ENCODE peak calls at places on chromosome 17, in five cellular contexts. N is A549; Y is mammary epithelial cell; G is hepatocyte; U is CD4-positive, CD25-positive, alpha-beta regulatory T cell. J is an unnamed sample.

GRCh38 chr17:17269926-17270773 is 10.9 kb downstream of the COPS3 start:
- DNase-seq in N (peak), Y (no peak), G (no peak), U (peak), J (no peak)

GRCh38 chr17:80008383-80008840 is 27.3 kb downstream of the TBC1D16 start:
- DNase-seq in N (peak), Y (peak), G (peak), U (peak), J (no peak)

GRCh38 chr17:9240659-9241370 is 219.5 kb downstream of the NTN1 start:
- DNase-seq in N (peak), Y (no peak), G (peak), U (no peak), J (no peak)

GRCh38 chr17:47896672-47897490 is 845 bp downstream of the SP2 start:
- DNase-seq in N (no peak), Y (no peak), G (no peak), U (no peak), J (no peak)

GRCh38 chr17:10111907-10112452 is 86.4 kb downstream of the GAS7 start:
- DNase-seq in N (no peak), Y (no peak), G (no peak), U (no peak), J (no peak)

GRCh38 chr17:73379814-73380213 is 68.0 kb upstream of the CDC42EP4 start:
- DNase-seq in N (no peak), Y (no peak), G (no peak), U (no peak), J (no peak)

GRCh38 chr17:60091109-60091508 is 12.4 kb upstream of the HEATR6 start:
- DNase-seq in N (no peak), Y (no peak), G (no peak), U (no peak), J (no peak)

GRCh38 chr17:57595942-57596695 is 149.0 kb downstream of the CCDC182 start:
- DNase-seq in N (no peak), Y (no peak), G (no peak), U (no peak), J (no peak)

GRCh38 chr17:1908699-1909309 is 79.0 kb downstream of the RPA1 start:
- DNase-seq in N (peak), Y (peak), G (peak), U (peak), J (no peak)

GRCh38 chr17:62869885-62870580 is 61.9 kb upstream of the MARCHF10 start:
- DNase-seq in N (peak), Y (peak), G (peak), U (no peak), J (no peak)

GRCh38 chr17:34981538-34982241 is 1.4 kb downstream of the LIG3 start:
- DNase-seq in N (no peak), Y (no peak), G (peak), U (peak), J (no peak)

GRCh38 chr17:59643159-59643857 is 23.6 kb downstream of the CLTC start:
- DNase-seq in N (no peak), Y (peak), G (no peak), U (no peak), J (peak)

GRCh38 chr17:53012364-53012763 is 810.4 kb upstream of the KIF2B start:
- DNase-seq in N (no peak), Y (no peak), G (no peak), U (no peak), J (no peak)

GRCh38 chr17:62093188-62094155 is 28.4 kb upstream of the MED13 start:
- DNase-seq in N (peak), Y (peak), G (no peak), U (peak), J (peak)

GRCh38 chr17:8576895-8577294 is 53.6 kb downstream of the MYH10 start:
- DNase-seq in N (no peak), Y (no peak), G (no peak), U (no peak), J (no peak)

GRCh38 chr17:6712058-6712853 is 913 bp downstream of the SLC13A5 start:
- DNase-seq in N (peak), Y (peak), G (peak), U (no peak), J (peak)

GRCh38 chr17:81553018-81553615 is 964 bp upstream of the FAAP100 start:
- DNase-seq in N (peak), Y (peak), G (peak), U (peak), J (peak)

GRCh38 chr17:82353484-82353883 is 5.6 kb upstream of the TEX19 start:
- DNase-seq in N (no peak), Y (no peak), G (no peak), U (no peak), J (no peak)

GRCh38 chr17:83131268-83132011 is 52.0 kb downstream of the METRNL start:
- DNase-seq in N (no peak), Y (no peak), G (no peak), U (no peak), J (no peak)

GRCh38 chr17:633641-634091 is 81.0 kb downstream of the VPS53 start:
- DNase-seq in N (no peak), Y (no peak), G (no peak), U (no peak), J (no peak)

GRCh38 chr17:45318561-45319230 is 1.9 kb upstream of the MAP3K14 start:
- DNase-seq in N (no peak), Y (peak), G (no peak), U (no peak), J (no peak)

GRCh38 chr17:82246365-82247174 is 17.7 kb downstream of the SLC16A3 start:
- DNase-seq in N (peak), Y (peak), G (peak), U (no peak), J (peak)

GRCh38 chr17:6085812-6086211 is 15.6 kb downstream of the WSCD1 start:
- DNase-seq in N (no peak), Y (no peak), G (no peak), U (no peak), J (no peak)

GRCh38 chr17:73234746-73235145 is 26.9 kb downstream of the CPSF4L start:
- DNase-seq in N (no peak), Y (no peak), G (no peak), U (no peak), J (no peak)

GRCh38 chr17:8375738-8376259 is 705 bp downstream of the KRABD2 start:
- DNase-seq in N (no peak), Y (peak), G (peak), U (no peak), J (no peak)

GRCh38 chr17:72575542-72576233 is 454.9 kb downstream of the SOX9 start:
- DNase-seq in N (no peak), Y (no peak), G (no peak), U (no peak), J (no peak)

GRCh38 chr17:61054430-61054829 is 345.2 kb upstream of the TBX2 start:
- DNase-seq in N (no peak), Y (no peak), G (no peak), U (no peak), J (no peak)

GRCh38 chr17:76683921-76684745 is 26.6 kb downstream of the MXRA7 start:
- DNase-seq in N (no peak), Y (no peak), G (no peak), U (no peak), J (no peak)

GRCh38 chr17:76683011-76683755 is 27.6 kb downstream of the MXRA7 start:
- DNase-seq in N (no peak), Y (no peak), G (no peak), U (no peak), J (no peak)

GRCh38 chr17:76679242-76679641 is 31.5 kb downstream of the MXRA7 start:
- DNase-seq in N (no peak), Y (no peak), G (no peak), U (no peak), J (no peak)

GRCh38 chr17:76682306-76682705 is 28.5 kb downstream of the MXRA7 start:
- DNase-seq in N (no peak), Y (no peak), G (no peak), U (no peak), J (no peak)

GRCh38 chr17:76681222-76682137 is 29.3 kb downstream of the MXRA7 start:
- DNase-seq in N (peak), Y (peak), G (peak), U (peak), J (no peak)
- H3K27ac ChIP-seq in N (no peak), Y (no peak), G (peak), U (no peak), J (no peak)

DNA sequence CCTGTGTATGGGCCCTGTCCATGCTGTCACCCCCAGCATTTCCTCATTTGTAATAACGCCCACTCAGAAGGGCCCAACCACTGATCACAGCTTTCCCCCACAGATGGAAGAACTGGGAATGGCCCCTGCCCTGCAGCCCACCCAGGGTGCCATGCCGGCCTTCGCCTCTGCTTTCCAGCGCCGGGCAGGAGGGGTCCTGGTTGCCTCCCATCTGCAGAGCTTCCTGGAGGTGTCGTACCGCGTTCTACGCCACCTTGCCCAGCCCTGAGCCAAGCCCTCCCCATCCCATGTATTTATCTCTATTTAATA is 1.4 kb downstream of the CSF3 start:
- DNase-seq in N (no peak), Y (no peak), G (no peak), U (no peak), J (no peak)
- H3K27ac ChIP-seq in N (no peak), Y (no peak), G (no peak), U (no peak), J (no peak)

GRCh38 chr17:4220655-4221054 is 43.1 kb downstream of the ANKFY1 start:
- DNase-seq in N (no peak), Y (no peak), G (peak), U (no peak), J (no peak)
- H3K27ac ChIP-seq in N (no peak), Y (no peak), G (peak), U (no peak), J (no peak)

DNA sequence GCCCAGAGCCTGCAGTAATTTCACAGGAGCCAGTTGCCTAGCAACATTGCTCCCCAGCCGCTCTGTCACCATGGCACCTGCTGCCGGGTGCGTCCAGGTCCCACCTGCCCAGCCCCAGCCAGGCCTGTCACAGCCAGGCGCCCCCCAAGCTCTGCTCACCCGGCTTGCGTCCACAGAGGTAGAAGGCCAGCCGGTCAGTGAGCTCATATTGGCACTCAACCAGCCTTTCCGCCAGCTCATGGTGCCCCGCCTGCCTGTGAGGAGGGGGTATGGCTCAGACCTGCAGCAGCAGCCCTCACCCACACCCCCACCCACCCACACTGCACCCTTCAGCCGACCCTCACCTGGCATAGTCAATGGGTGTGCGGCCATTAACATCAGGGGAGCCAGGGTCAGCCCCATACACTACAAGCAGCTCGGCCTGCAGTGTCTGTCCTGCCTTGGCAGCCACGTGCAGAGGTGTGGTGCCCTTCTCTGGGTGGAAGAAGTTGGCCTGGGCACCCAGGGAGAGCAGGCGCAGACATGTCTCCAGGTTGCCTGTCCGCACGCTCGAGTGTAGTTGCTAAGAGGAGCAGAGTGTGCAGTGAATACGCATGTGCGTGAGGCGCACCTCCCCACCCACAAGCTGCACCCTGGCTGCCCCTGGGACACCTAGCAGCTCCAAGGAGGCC is 7.7 kb downstream of the GIT1 start:
- DNase-seq in N (no peak), Y (peak), G (no peak), U (no peak), J (peak)
- H3K27ac ChIP-seq in N (peak), Y (no peak), G (no peak), U (no peak), J (peak)

DNA sequence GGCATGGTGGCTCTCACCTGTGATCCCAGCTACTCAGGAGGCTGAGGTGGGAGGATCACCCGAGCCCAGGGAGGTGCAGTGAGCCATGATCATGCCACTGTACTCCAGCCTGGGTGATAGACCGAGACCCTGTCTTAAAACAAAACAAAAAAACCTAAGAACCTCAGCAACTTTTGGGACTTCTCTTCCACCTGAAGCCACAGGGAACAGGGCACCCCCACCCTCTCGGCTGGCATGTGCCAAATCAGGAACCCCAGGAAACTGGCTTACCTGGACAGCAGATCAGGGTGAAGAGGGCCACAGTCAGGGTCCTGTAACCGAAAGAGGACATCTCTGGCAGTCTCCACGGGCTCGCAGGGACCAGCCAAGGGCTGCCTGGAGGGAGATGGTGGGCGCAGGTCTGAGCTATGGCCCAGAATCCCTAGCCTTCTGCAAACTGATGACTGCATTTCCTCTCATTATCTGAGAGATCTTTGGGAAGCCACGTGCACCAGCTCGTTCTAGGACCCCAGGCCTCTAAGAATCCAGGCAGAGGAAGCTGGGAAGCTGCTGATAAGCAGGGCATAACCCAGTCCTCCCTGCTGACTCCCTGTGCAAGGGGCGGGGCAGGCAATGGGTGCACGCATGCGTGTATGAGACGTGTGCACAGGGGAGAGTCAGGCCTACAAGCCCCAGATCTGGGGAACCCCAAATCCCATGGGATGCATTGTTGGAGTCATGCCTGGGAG is 8.4 kb downstream of the PRR29 start:
- DNase-seq in N (no peak), Y (no peak), G (no peak), U (no peak), J (no peak)
- H3K27ac ChIP-seq in N (no peak), Y (no peak), G (no peak), U (peak), J (no peak)

J was measured in epithelial cell of prostate.